ENCODE peak calls at places on chromosomes 12 and 14, in six cellular contexts. M is thyroid gland; A is choroid plexus epithelial cell; O is stomach; Y is CD8-positive, alpha-beta T cell; B is astrocyte of the spinal cord. I is an unnamed sample.

GRCh38 chr12:89183985-89184435 is 168.3 kb downstream of the DUSP6 start:
- DNase-seq in M (peak; percentile 1), A (peak; percentile 85), O (no peak), Y (no peak), B (no peak), I (no peak)

GRCh38 chr12:64806593-64806992 is 17.9 kb upstream of the TBC1D30 start:
- DNase-seq in M (no peak), A (peak; percentile 78), O (no peak), Y (no peak), B (peak; percentile 41), I (no peak)

GRCh38 chr12:48817957-48818830 is at the start of gene CACNB3:
- DNase-seq in M (peak; percentile 70), A (peak; percentile 45), O (peak; percentile 74), Y (peak; percentile 56), B (peak; percentile 54), I (peak; percentile 97)

GRCh38 chr14:88919502-88919901 is 95.1 kb downstream of the TTC8 start:
- DNase-seq in M (no peak), A (no peak), O (no peak), Y (no peak), B (no peak), I (no peak)

GRCh38 chr12:121581681-121582439 is 1.0 kb upstream of the KDM2B start:
- DNase-seq in M (peak; percentile 49), A (peak; percentile 26), O (peak; percentile 36), Y (no peak), B (peak; percentile 36), I (peak; percentile 72)

GRCh38 chr14:89807905-89808304 is 146.6 kb downstream of the EFCAB11 start:
- DNase-seq in M (no peak), A (no peak), O (no peak), Y (no peak), B (no peak), I (no peak)

GRCh38 chr14:96905825-96906224 is 108.6 kb downstream of the VRK1 start:
- DNase-seq in M (no peak), A (peak; percentile 10), O (no peak), Y (no peak), B (no peak), I (no peak)

GRCh38 chr14:93008381-93008780 is 85.4 kb downstream of the CHGA start:
- DNase-seq in M (no peak), A (no peak), O (no peak), Y (no peak), B (peak; percentile 29), I (no peak)

GRCh38 chr12:59086124-59086523 is 165.8 kb upstream of the LRIG3 start:
- DNase-seq in M (no peak), A (no peak), O (no peak), Y (no peak), B (no peak), I (no peak)

GRCh38 chr14:104436741-104437701 is 142.5 kb upstream of the C14orf180 start:
- DNase-seq in M (no peak), A (no peak), O (peak; percentile 23), Y (no peak), B (no peak), I (peak; percentile 59)

GRCh38 chr12:106740813-106741212 is 33.7 kb upstream of the RIC8B start:
- DNase-seq in M (no peak), A (no peak), O (no peak), Y (no peak), B (no peak), I (no peak)

GRCh38 chr14:69519701-69520100 is 35.2 kb downstream of the PLEKHD1 start:
- DNase-seq in M (peak; percentile 34), A (no peak), O (no peak), Y (no peak), B (no peak), I (no peak)

GRCh38 chr12:117408161-117408791 is 46.9 kb upstream of the NOS1 start:
- DNase-seq in M (peak; percentile 90), A (peak; percentile 10), O (peak; percentile 72), Y (no peak), B (peak; percentile 45), I (peak; percentile 79)

GRCh38 chr12:88578821-88579518 is 1.3 kb downstream of the KITLG start:
- DNase-seq in M (peak; percentile 3), A (peak; percentile 20), O (no peak), Y (no peak), B (no peak), I (peak; percentile 85)

GRCh38 chr12:44259890-44260289 is 424.0 kb downstream of the TMEM117 start:
- DNase-seq in M (no peak), A (no peak), O (no peak), Y (no peak), B (no peak), I (no peak)

GRCh38 chr14:81435578-81436295 is 35.6 kb upstream of the STON2 start:
- DNase-seq in M (peak; percentile 59), A (peak; percentile 18), O (peak; percentile 41), Y (no peak), B (peak; percentile 24), I (peak; percentile 90)

GRCh38 chr12:120376009-120376408 is 7.0 kb upstream of the MSI1 start:
- DNase-seq in M (no peak), A (no peak), O (no peak), Y (no peak), B (no peak), I (no peak)

GRCh38 chr12:123839826-123840225 is 77.7 kb downstream of the DNAH10 start:
- DNase-seq in M (no peak), A (no peak), O (no peak), Y (no peak), B (no peak), I (peak; percentile 33)

GRCh38 chr12:124233041-124233836 is 61.7 kb upstream of the RFLNA start:
- DNase-seq in M (no peak), A (peak; percentile 85), O (peak; percentile 56), Y (no peak), B (peak; percentile 88), I (no peak)

GRCh38 chr14:44961151-44961729 is 507 bp downstream of the KLHL28 start:
- DNase-seq in M (peak; percentile 69), A (peak; percentile 77), O (peak; percentile 51), Y (peak; percentile 33), B (peak; percentile 60), I (peak; percentile 77)

DNA sequence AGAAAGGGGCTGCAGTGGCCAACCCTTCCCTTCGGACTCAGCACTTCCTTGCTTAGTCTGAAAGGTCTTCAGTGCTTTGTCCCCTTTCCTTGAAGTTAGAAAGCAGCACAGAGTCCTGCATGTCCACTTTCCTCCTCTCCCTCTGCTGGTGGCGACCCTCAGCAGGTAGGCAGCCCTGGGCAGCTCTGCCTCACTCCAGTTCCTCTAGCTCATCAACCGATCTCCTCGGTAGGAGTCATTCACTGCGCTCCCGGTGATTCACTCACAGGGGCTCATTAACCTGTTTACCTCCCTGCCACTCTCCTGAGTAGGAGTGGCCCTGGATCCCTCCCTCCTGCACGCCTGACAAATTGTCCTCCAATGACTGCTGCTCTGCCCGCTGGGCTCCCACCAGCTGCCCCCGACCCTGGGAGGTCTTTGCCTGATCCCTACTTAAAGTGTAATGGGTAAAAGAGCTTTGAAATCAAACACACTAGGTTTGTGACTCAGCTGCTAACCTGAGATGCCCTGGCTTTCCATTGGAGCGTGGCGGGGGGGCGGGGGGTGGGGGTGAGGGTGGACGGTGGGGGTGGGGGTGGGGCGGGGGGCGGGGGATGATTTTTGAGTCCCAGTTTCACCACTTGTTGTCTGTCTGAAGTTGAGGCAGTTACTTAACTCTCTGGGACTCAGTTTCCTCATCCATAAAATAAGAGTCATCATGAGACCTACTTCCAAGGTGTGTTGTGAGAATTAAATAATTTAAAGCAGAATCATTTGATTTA is 4.2 kb downstream of the SCNN1A start:
- DNase-seq in M (peak; percentile 89), A (peak; percentile 79), O (peak; percentile 66), Y (no peak), B (peak; percentile 85), I (peak; percentile 100)
- TF ChIP-seq CTCF in M (no peak), A (peak; percentile 56), O (no peak), Y (no peak), B (peak; percentile 40), I (peak; percentile 87)

DNA sequence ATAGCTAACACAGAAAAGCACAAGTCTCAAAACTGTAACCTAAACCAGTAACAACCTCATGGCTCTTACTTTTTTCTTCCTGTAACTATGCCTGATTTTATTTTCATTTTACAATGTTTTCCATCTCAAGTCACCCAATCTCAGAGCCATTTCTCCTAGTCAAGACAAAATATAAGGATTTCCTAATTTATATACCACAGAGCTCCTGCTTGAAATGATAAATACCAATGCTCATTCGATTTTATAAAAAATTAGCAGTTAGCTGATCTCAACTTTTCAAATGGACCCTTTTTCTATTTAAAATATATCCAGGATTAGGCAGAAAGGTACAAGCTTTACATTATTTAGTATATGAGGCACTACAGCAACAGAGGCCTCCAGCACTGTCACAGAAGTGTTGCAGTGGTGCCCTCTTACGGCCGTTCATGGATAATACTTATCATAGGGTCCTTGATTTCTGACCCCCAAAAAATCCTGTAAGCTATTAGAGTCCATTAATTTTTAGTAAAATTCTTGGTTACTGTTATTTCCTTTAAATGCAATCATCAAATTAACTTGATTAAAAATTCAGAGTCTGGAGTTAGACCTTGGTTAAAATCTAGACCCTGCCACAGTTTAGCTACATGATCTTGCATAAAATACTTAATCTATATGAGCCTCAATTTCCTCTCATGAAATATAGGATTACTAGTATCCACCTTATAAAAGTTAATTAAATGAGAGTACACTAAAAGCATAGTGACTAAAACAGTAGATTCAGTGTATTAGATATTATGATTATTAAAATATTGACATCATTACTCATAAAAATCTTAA is 68.3 kb downstream of the SEC23A start:
- DNase-seq in M (no peak), A (peak; percentile 60), O (no peak), Y (no peak), B (peak; percentile 18), I (no peak)
- TF ChIP-seq CTCF in M (no peak), A (peak; percentile 70), O (no peak), Y (no peak), B (peak; percentile 54), I (peak; percentile 71)

DNA sequence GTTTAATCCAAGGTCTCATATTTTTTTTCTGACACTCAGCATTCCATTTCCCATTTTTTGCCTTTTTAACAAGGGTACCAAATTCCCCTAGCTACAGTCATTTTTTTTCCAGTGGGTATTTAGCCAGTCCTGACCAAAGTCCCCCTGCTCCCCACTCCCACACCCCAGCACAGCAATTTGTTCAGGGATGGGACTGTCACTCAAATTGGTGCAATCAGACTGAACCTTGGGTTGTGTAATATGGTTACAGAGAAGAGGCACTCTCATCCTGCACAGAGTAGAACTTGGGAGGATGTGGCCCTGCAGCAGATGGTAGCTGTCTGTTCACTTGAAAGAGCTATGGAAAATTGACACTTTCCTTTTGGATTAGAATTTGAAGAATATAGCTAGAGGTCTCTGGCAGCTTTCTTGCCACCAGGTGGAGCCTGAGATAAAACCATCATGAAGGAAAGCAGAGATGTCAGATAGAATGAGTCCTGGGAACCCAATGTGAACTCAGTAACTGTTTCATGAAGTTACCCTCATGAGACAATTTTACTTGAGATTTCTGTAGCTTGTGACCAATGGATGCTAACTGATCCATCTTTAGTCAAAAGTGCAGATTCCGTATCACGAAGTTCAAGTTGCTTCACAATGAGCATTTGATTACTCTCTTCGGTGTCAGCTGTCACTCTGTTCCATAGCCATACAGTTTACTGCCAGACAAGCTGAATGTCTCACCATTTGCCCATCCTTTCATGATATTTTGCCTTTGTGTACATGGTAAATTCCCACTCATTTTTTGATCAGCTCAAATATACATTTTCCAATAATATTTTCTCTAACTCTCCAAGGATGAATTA is 394.0 kb upstream of the SYT1 start:
- DNase-seq in M (peak; percentile 59), A (peak; percentile 81), O (no peak), Y (no peak), B (peak; percentile 66), I (peak; percentile 83)
- TF ChIP-seq CTCF in M (no peak), A (peak; percentile 84), O (no peak), Y (no peak), B (peak; percentile 75), I (peak; percentile 83)

GRCh38 chr14:32249780-32250179 is 46.7 kb upstream of the RNU6-8 start:
- DNase-seq in M (no peak), A (no peak), O (no peak), Y (no peak), B (no peak), I (no peak)

GRCh38 chr14:32246751-32247150 is 43.7 kb upstream of the RNU6-8 start:
- DNase-seq in M (no peak), A (no peak), O (no peak), Y (no peak), B (no peak), I (no peak)

GRCh38 chr14:32244404-32244803 is 41.3 kb upstream of the RNU6-8 start:
- DNase-seq in M (no peak), A (peak; percentile 41), O (no peak), Y (no peak), B (no peak), I (no peak)
- TF ChIP-seq CTCF in M (no peak), A (peak; percentile 44), O (no peak), Y (no peak), B (peak; percentile 35), I (peak; percentile 66)